ENCODE peak calls at places on chromosomes 7 and 10, in five cellular contexts. B is PC-9, A is hepatocyte, E is HCT116, V is MM.1S. D is an unnamed sample. For H3K9me3 and H3K9me2, the result is how much of the 10 kb centered on the place peaks cover.

GRCh38 chr7:133645870-133646492 is 393.1 kb downstream of the EXOC4 start:
- DNase-seq in B (no peak), A (no peak), E (no peak), V (no peak), D (no peak)

GRCh38 chr10:11884706-11885423 is 61.7 kb downstream of the PROSER2 start:
- DNase-seq in B (no peak), A (no peak), E (no peak), V (no peak), D (no peak)

GRCh38 chr10:36493511-36493880 is 631.9 kb upstream of the ANKRD30A start:
- DNase-seq in B (no peak), A (no peak), E (no peak), V (no peak), D (peak)

GRCh38 chr7:55477781-55478374 is 94.4 kb downstream of the VOPP1 start:
- DNase-seq in B (no peak), A (no peak), E (no peak), V (no peak), D (no peak)

GRCh38 chr10:79160191-79160590 is 91.4 kb downstream of the ZMIZ1 start:
- DNase-seq in B (no peak), A (no peak), E (no peak), V (no peak), D (no peak)

GRCh38 chr10:117980216-117980615 is 66.5 kb downstream of the RAB11FIP2 start:
- DNase-seq in B (no peak), A (no peak), E (no peak), V (no peak), D (no peak)

GRCh38 chr7:84528756-84529479 is 334.3 kb upstream of the SEMA3A start:
- DNase-seq in B (no peak), A (no peak), E (no peak), V (no peak), D (no peak)

GRCh38 chr10:58892039-58892665 is 284.3 kb upstream of the PHYHIPL start:
- DNase-seq in B (no peak), A (no peak), E (no peak), V (no peak), D (no peak)

GRCh38 chr10:127813290-127813689 is 76.3 kb downstream of the FOXI2 start:
- DNase-seq in B (no peak), A (no peak), E (peak), V (peak), D (no peak)

GRCh38 chr7:151408839-151409554 is 841 bp downstream of the WDR86 start:
- DNase-seq in B (peak), A (peak), E (no peak), V (peak), D (no peak)

GRCh38 chr10:986881-987634 is 1.2 kb upstream of the GTPBP4 start:
- DNase-seq in B (peak), A (no peak), E (no peak), V (no peak), D (no peak)

GRCh38 chr7:140541513-140542192 is 62.3 kb upstream of the MKRN1 start:
- DNase-seq in B (peak), A (peak), E (peak), V (no peak), D (no peak)

GRCh38 chr7:5309146-5309545 is 26.4 kb downstream of the SLC29A4 start:
- DNase-seq in B (no peak), A (no peak), E (no peak), V (no peak), D (no peak)

GRCh38 chr10:14507156-14507555 is 176.4 kb upstream of the FRMD4A start:
- DNase-seq in B (no peak), A (no peak), E (no peak), V (peak), D (no peak)

GRCh38 chr7:95904099-95904498 is 131.7 kb downstream of the DYNC1I1 start:
- DNase-seq in B (no peak), A (no peak), E (no peak), V (no peak), D (no peak)

GRCh38 chr10:104548090-104548489 is 93.0 kb upstream of the SORCS3 start:
- DNase-seq in B (no peak), A (peak), E (no peak), V (peak), D (no peak)

GRCh38 chr7:115299379-115300038 is 377.6 kb downstream of the MDFIC start:
- DNase-seq in B (no peak), A (no peak), E (no peak), V (no peak), D (no peak)

GRCh38 chr10:78627254-78627795 is 441.4 kb upstream of the ZMIZ1 start:
- DNase-seq in B (no peak), A (no peak), E (no peak), V (no peak), D (no peak)

GRCh38 chr10:93299195-93299594 is 182.9 kb downstream of the MYOF start:
- DNase-seq in B (no peak), A (no peak), E (no peak), V (no peak), D (no peak)

GRCh38 chr7:39589323-39590111 is 23.3 kb downstream of the YAE1 start:
- DNase-seq in B (peak), A (peak), E (peak), V (peak), D (no peak)

GRCh38 chr7:155398944-155399343 is 59.0 kb upstream of the EN2 start:
- DNase-seq in B (no peak), A (no peak), E (no peak), V (no peak), D (peak)

GRCh38 chr10:83212632-83213349 is 926.5 kb upstream of the GHITM start:
- DNase-seq in B (no peak), A (no peak), E (no peak), V (no peak), D (no peak)

GRCh38 chr10:122178655-122179054 is 92.4 kb upstream of the BTBD16 start:
- DNase-seq in B (no peak), A (no peak), E (no peak), V (no peak), D (no peak)

GRCh38 chr10:122181901-122182799 is 88.9 kb upstream of the BTBD16 start:
- DNase-seq in B (no peak), A (no peak), E (peak), V (no peak), D (no peak)

GRCh38 chr10:122176232-122176865 is 94.7 kb upstream of the BTBD16 start:
- DNase-seq in B (no peak), A (no peak), E (no peak), V (no peak), D (no peak)

GRCh38 chr10:122185643-122186042 is 85.5 kb upstream of the BTBD16 start:
- DNase-seq in B (no peak), A (no peak), E (no peak), V (no peak), D (no peak)

GRCh38 chr10:122181055-122181732 is 89.9 kb upstream of the BTBD16 start:
- DNase-seq in B (no peak), A (no peak), E (no peak), V (no peak), D (no peak)
- H3K4me3 ChIP-seq in B (no peak), A (no peak), E (no peak), V (no peak), D (no peak)

DNA sequence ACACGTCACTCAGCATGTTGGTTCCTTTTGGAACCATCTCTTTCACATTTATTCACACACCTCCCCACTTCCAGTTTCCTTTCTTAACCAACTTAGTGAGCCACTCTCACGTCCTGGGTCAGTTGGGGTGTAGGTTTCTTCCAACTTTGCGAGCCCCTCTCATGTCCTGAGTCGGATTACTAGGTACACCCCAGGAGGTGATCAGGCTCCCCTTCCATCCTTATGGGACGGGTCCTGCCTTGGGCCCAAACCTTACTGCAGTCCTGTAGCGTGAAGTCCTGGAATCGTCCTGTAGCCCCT is 7.7 kb downstream of the ERV3-1 start:
- DNase-seq in B (no peak), A (no peak), E (no peak), V (no peak), D (no peak)
- H3K9me3 ChIP-seq in B (half or more), A (under half), E (under half), V (under half), D (under half)

GRCh38 chr7:131897790-131898165 is 341.4 kb upstream of the PODXL start:
- DNase-seq in B (no peak), A (no peak), E (no peak), V (no peak), D (no peak)
- H3K9me2 ChIP-seq in B (under half), A (under half), E (under half), V (under half), D (under half)

GRCh38 chr10:86956841-86957448 is 470 bp downstream of the MMRN2 start:
- DNase-seq in B (no peak), A (no peak), E (no peak), V (no peak), D (no peak)

GRCh38 chr10:86956195-86956840 is 1.1 kb downstream of the MMRN2 start:
- DNase-seq in B (no peak), A (no peak), E (no peak), V (no peak), D (no peak)

GRCh38 chr10:86958831-86959736 is 685 bp downstream of the SNCG start:
- DNase-seq in B (peak), A (peak), E (peak), V (no peak), D (no peak)

GRCh38 chr10:86958109-86958830 is at the start of gene SNCG:
- DNase-seq in B (no peak), A (no peak), E (no peak), V (no peak), D (no peak)

DNA sequence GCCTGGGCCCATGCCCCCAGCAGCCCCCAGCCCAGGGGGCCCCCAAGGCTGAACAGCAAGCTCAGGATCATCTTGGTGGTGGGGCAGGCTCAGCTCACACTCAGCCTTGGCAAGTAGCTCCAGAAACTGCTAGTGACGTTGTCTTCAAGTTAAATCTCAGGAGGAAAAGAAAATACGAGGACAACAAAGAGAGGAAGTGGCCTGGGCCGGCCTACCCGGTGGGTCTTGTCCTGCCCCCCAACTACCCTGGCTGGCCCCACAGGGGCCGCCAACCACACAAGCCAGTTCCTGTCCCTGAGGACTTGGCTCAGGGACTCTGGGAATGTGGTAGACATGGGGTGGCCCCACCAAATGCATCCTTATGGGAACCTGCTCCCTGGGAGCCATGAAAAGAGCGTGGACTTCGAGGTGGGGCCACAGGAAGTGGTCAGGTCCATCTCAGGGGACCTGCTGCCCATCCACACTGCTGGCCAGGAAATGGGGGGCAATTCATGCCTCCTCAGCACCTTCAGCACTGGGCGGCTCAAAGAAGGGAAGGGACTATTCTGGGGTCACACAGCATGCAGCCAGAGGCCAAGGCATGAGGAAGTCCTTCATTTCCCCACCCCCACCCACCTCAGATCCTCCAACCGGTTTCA is at the start of gene MMRN2:
- DNase-seq in B (no peak), A (no peak), E (no peak), V (no peak), D (no peak)
- H3K4me3 ChIP-seq in B (peak), A (no peak), E (peak), V (no peak), D (no peak)

DNA sequence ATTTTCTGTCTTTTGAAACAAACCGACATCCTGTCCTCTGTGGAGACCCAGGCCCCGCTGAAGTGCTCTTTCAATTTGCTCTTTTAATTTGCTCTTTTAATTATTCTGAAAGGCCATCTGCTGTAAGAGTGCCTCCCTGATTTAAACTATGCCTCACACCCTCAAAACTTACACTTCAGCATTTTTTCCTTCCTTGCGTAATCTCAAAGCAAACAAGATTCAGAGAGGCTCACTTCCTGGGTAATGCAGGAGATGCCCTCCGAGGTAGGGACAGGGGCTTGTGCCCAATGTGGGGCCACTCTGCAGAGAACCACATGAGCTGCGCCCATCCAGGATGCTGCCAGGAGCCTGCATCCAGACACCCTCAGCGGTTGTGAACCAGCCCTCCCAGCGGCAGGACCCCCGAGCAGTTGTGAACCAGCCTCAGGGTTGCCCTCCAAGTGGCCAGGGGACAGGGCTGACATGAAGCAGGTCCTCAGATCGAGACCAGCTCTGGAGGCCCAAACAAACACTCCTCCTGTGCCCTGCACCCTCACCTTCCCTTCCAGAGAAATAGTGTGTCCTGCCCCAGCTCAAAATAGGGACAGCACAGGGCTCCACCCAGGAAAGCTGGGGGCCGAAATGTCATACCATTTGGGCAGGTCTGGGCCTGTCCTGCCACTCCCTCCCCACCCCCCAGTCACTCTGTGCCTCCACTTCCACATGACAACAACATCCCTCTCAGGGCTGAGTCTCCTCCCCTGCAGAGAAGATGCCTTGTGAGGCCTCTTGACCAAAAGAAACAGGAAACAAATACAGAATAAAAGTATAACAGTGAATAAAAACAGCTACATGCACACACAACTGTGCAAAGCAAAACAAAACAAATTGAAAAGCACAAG is 190.4 kb downstream of the PTPRN2 start:
- DNase-seq in B (no peak), A (no peak), E (no peak), V (no peak), D (no peak)
- H3K9me3 ChIP-seq in B (under half), A (under half), E (under half), V (under half), D (under half)

GRCh38 chr7:131897016-131897789 is 340.8 kb upstream of the PODXL start:
- DNase-seq in B (no peak), A (no peak), E (peak), V (no peak), D (no peak)
- H3K9me2 ChIP-seq in B (under half), A (under half), E (under half), V (under half), D (under half)